ENCODE peak calls at places on chromosomes 2 and 18, in four cellular contexts. X, P, G and Y are unnamed samples.

GRCh38 chr18:75211721-75212625 is 1.4 kb downstream of the TSHZ1 start:
- DNase-seq in X (peak; percentile 44), P (peak; percentile 9), G (no peak), Y (peak; percentile 63)

GRCh38 chr2:144183744-144184143 is 336.2 kb downstream of the ZEB2 start:
- DNase-seq in X (no peak), P (no peak), G (peak; percentile 61), Y (no peak)

GRCh38 chr2:224956706-224957105 is 85.6 kb downstream of the DOCK10 start:
- DNase-seq in X (no peak), P (no peak), G (no peak), Y (no peak)

GRCh38 chr2:239714116-239714515 is 311.0 kb downstream of the NDUFA10 start:
- DNase-seq in X (no peak), P (no peak), G (no peak), Y (no peak)

GRCh38 chr2:215921884-215922283 is 91.5 kb downstream of the MREG start:
- DNase-seq in X (peak; percentile 49), P (peak; percentile 55), G (no peak), Y (no peak)

GRCh38 chr2:239930871-239931771 is 94.0 kb downstream of the NDUFA10 start:
- DNase-seq in X (no peak), P (no peak), G (no peak), Y (peak; percentile 7)

GRCh38 chr2:137050949-137051348 is 285.6 kb downstream of the THSD7B start:
- DNase-seq in X (no peak), P (no peak), G (no peak), Y (no peak)

GRCh38 chr2:183597841-183598240 is 473.6 kb downstream of the NUP35 start:
- DNase-seq in X (no peak), P (no peak), G (no peak), Y (no peak)

GRCh38 chr2:72515696-72516095 is 310.1 kb downstream of the EXOC6B start:
- DNase-seq in X (no peak), P (no peak), G (no peak), Y (no peak)

GRCh38 chr2:16716051-16716450 is 50.4 kb upstream of the CYRIA start:
- DNase-seq in X (no peak), P (no peak), G (no peak), Y (no peak)

GRCh38 chr2:43001055-43001378 is 208.6 kb upstream of the HAAO start:
- DNase-seq in X (no peak), P (no peak), G (no peak), Y (no peak)

GRCh38 chr2:201880620-201881381 is 74.5 kb downstream of the CDK15 start:
- DNase-seq in X (peak; percentile 38), P (no peak), G (no peak), Y (no peak)

GRCh38 chr18:46196627-46197243 is 92.5 kb downstream of the HAUS1 start:
- DNase-seq in X (no peak), P (no peak), G (no peak), Y (no peak)

GRCh38 chr2:128310094-128310716 is 8.5 kb downstream of the HS6ST1 start:
- DNase-seq in X (no peak), P (no peak), G (no peak), Y (no peak)

GRCh38 chr18:26656401-26656943 is 108.1 kb upstream of the KCTD1 start:
- DNase-seq in X (no peak), P (no peak), G (no peak), Y (peak; percentile 35)

GRCh38 chr2:111640480-111640879 is 243.5 kb downstream of the ANAPC1 start:
- DNase-seq in X (no peak), P (no peak), G (no peak), Y (no peak)
- TF ChIP-seq NR2C2 in X (no peak), P (no peak), G (no peak), Y (no peak)

GRCh38 chr2:233250568-233250967 is 905 bp upstream of the ATG16L1 start:
- DNase-seq in X (no peak), P (no peak), G (no peak), Y (no peak)

GRCh38 chr2:233247116-233247515 is 4.4 kb upstream of the ATG16L1 start:
- DNase-seq in X (no peak), P (peak; percentile 49), G (no peak), Y (no peak)

GRCh38 chr2:233248999-233249398 is 2.5 kb upstream of the ATG16L1 start:
- DNase-seq in X (no peak), P (no peak), G (no peak), Y (no peak)

GRCh38 chr2:233245406-233245805 is 6.1 kb upstream of the ATG16L1 start:
- DNase-seq in X (no peak), P (no peak), G (no peak), Y (no peak)

DNA sequence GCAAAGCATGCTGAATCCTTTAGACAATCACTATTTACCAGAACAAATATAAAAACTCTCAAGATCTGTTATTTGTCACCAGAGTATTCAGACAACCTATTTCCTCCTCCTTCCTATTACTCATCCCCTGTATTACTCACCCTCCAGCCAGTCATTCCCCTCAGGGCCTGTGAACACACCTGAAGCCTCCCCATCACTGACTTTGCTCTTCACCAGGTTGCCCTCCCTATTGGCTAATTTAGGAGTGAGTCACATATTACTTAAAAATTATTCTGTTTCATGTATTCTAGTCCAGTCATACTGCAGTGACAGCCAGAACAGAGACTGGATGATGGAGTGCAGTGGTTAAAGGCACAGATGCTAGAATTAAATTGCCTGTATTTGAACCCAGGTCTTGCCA is 3.7 kb upstream of the ATG16L1 start:
- DNase-seq in X (no peak), P (peak; percentile 61), G (no peak), Y (no peak)
- TF ChIP-seq USF2 in X (no peak), P (no peak), G (no peak), Y (no peak)

GRCh38 chr2:26757873-26758789 is 6.0 kb upstream of the SLC35F6 start:
- DNase-seq in X (peak; percentile 92), P (peak; percentile 92), G (peak; percentile 73), Y (peak; percentile 36)
- TF ChIP-seq NR2C2 in X (no peak), P (peak; percentile 68), G (no peak), Y (no peak)

GRCh38 chr18:76822510-76823165 is at the start of gene ZNF236:
- DNase-seq in X (peak; percentile 74), P (peak; percentile 35), G (no peak), Y (peak; percentile 62)

GRCh38 chr18:76817888-76818611 is 4.3 kb upstream of the ZNF236 start:
- DNase-seq in X (no peak), P (no peak), G (no peak), Y (no peak)

GRCh38 chr18:76821875-76822509 is 365 bp upstream of the ZNF236 start:
- DNase-seq in X (peak; percentile 48), P (no peak), G (no peak), Y (peak; percentile 31)

GRCh38 chr18:76821356-76821874 is 942 bp upstream of the ZNF236 start:
- DNase-seq in X (no peak), P (no peak), G (no peak), Y (no peak)

GRCh38 chr18:76819411-76820136 is 2.8 kb upstream of the ZNF236 start:
- DNase-seq in X (no peak), P (no peak), G (no peak), Y (no peak)
- TF ChIP-seq USF2 in X (no peak), P (no peak), G (no peak), Y (no peak)